ENCODE peak calls at places on chromosomes 12 and 14, in seven cellular contexts. R, N, L, C, Z, P and V are unnamed samples.

GRCh38 chr14:88005978-88006851 is 1.3 kb downstream of the GPR65 start:
- DNase-seq in R (peak; percentile 84), N (no peak), L (no peak), C (no peak), Z (peak; percentile 74), P (no peak), V (no peak)

GRCh38 chr12:131115766-131116165 is 162.1 kb downstream of the ADGRD1 start:
- DNase-seq in R (no peak), N (no peak), L (no peak), C (no peak), Z (no peak), P (no peak), V (no peak)

GRCh38 chr12:65822732-65823480 is 1.4 kb upstream of the HMGA2 start:
- DNase-seq in R (no peak), N (peak; percentile 81), L (peak; percentile 67), C (peak; percentile 93), Z (no peak), P (peak; percentile 79), V (peak; percentile 58)

GRCh38 chr12:3200032-3200617 is 122.9 kb downstream of the TSPAN9 start:
- DNase-seq in R (no peak), N (peak; percentile 56), L (no peak), C (peak; percentile 94), Z (no peak), P (peak; percentile 93), V (peak; percentile 80)

GRCh38 chr12:52721838-52722470 is 18.6 kb upstream of the KRT77 start:
- DNase-seq in R (no peak), N (no peak), L (no peak), C (no peak), Z (no peak), P (no peak), V (no peak)

GRCh38 chr14:105852378-105853088 is 326.1 kb downstream of the TMEM121 start:
- DNase-seq in R (peak; percentile 78), N (no peak), L (no peak), C (peak; percentile 10), Z (peak; percentile 83), P (no peak), V (no peak)

GRCh38 chr12:51591020-51591901 is at the start of gene SCN8A:
- DNase-seq in R (peak; percentile 72), N (peak; percentile 34), L (no peak), C (peak; percentile 90), Z (peak; percentile 77), P (peak; percentile 85), V (peak; percentile 30)

GRCh38 chr14:99012703-99013102 is 259.3 kb downstream of the BCL11B start:
- DNase-seq in R (no peak), N (no peak), L (no peak), C (no peak), Z (no peak), P (no peak), V (no peak)

GRCh38 chr12:70661762-70662161 is 24.5 kb upstream of the PTPRB start:
- DNase-seq in R (no peak), N (peak; percentile 71), L (peak; percentile 4), C (no peak), Z (no peak), P (no peak), V (no peak)

GRCh38 chr14:53458368-53458814 is 305.3 kb upstream of the DDHD1 start:
- DNase-seq in R (no peak), N (peak; percentile 55), L (peak; percentile 56), C (no peak), Z (no peak), P (no peak), V (no peak)

GRCh38 chr12:43761535-43761934 is 2.8 kb downstream of the IRAK4 start:
- DNase-seq in R (no peak), N (no peak), L (no peak), C (no peak), Z (no peak), P (no peak), V (no peak)

GRCh38 chr12:43760396-43760795 is 1.6 kb downstream of the IRAK4 start:
- DNase-seq in R (no peak), N (no peak), L (no peak), C (no peak), Z (no peak), P (no peak), V (no peak)

GRCh38 chr12:43758247-43758727 is 303 bp downstream of the PUS7L start:
- DNase-seq in R (no peak), N (peak; percentile 46), L (peak; percentile 42), C (no peak), Z (no peak), P (peak; percentile 16), V (peak; percentile 26)

GRCh38 chr12:43762596-43762995 is 3.8 kb downstream of the IRAK4 start:
- DNase-seq in R (no peak), N (no peak), L (no peak), C (no peak), Z (no peak), P (no peak), V (no peak)

GRCh38 chr12:43758728-43759563 is at the start of the genes IRAK4 and PUS7L:
- DNase-seq in R (peak; percentile 99), N (peak; percentile 98), L (peak; percentile 98), C (peak; percentile 98), Z (peak; percentile 98), P (peak; percentile 92), V (peak; percentile 90)
- TF ChIP-seq CTCF in R (peak; percentile 43), N (peak; percentile 58), L (peak; percentile 27), C (peak; percentile 20), Z (peak; percentile 61), P (no peak), V (no peak)

GRCh38 chr12:8642775-8643174 is 19.9 kb downstream of the MFAP5 start:
- DNase-seq in R (no peak), N (no peak), L (no peak), C (no peak), Z (no peak), P (no peak), V (no peak)

GRCh38 chr12:8637666-8638065 is 25.0 kb downstream of the MFAP5 start:
- DNase-seq in R (no peak), N (no peak), L (no peak), C (no peak), Z (no peak), P (no peak), V (no peak)

GRCh38 chr12:8638951-8639350 is 23.7 kb downstream of the MFAP5 start:
- DNase-seq in R (no peak), N (no peak), L (no peak), C (no peak), Z (no peak), P (no peak), V (no peak)

GRCh38 chr12:8637244-8637643 is 24.6 kb upstream of the AICDA start:
- DNase-seq in R (peak; percentile 80), N (no peak), L (no peak), C (no peak), Z (no peak), P (no peak), V (no peak)

DNA sequence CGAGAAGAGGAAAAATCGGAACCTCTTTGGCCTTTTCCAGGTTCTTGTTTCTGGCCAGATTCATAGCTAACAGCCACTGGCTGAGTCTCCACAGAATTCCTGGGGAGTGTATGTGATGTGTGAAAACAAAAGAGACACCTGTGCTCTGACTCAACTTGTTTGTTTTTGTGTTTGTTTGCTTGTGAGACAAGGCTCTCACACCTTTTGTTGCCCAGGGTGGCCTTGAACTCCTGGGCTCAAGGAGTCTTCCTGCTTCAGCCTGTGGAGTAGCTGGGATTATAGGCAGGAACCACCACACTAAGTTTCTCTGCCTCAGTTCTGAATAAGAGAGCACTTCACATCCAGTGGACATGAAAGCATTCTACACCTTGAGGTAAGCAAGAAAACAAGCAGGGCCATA is 22.7 kb downstream of the MFAP5 start:
- DNase-seq in R (no peak), N (no peak), L (no peak), C (no peak), Z (no peak), P (no peak), V (no peak)
- TF ChIP-seq CTCF in R (no peak), N (no peak), L (no peak), C (no peak), Z (no peak), P (no peak), V (no peak)

GRCh38 chr12:102119674-102120563 is at the start of the genes NUP37 and PARPBP:
- DNase-seq in R (peak; percentile 93), N (peak; percentile 90), L (peak; percentile 88), C (peak; percentile 96), Z (peak; percentile 97), P (peak; percentile 93), V (peak; percentile 90)
- TF ChIP-seq CTCF in R (no peak), N (no peak), L (no peak), C (no peak), Z (no peak), P (no peak), V (no peak)

GRCh38 chr12:106034316-106034715 is 104.4 kb downstream of the NUAK1 start:
- DNase-seq in R (no peak), N (peak; percentile 6), L (no peak), C (no peak), Z (no peak), P (no peak), V (no peak)

GRCh38 chr12:106031736-106032135 is 107.0 kb downstream of the NUAK1 start:
- DNase-seq in R (no peak), N (no peak), L (peak; percentile 3), C (no peak), Z (no peak), P (no peak), V (no peak)

GRCh38 chr12:106033161-106033675 is 105.5 kb downstream of the NUAK1 start:
- DNase-seq in R (no peak), N (no peak), L (no peak), C (no peak), Z (no peak), P (no peak), V (no peak)

GRCh38 chr12:106030210-106031175 is 108.3 kb downstream of the NUAK1 start:
- DNase-seq in R (no peak), N (peak; percentile 97), L (peak; percentile 35), C (no peak), Z (no peak), P (no peak), V (no peak)

GRCh38 chr12:106032141-106032925 is 106.4 kb downstream of the NUAK1 start:
- DNase-seq in R (no peak), N (peak; percentile 60), L (peak; percentile 44), C (no peak), Z (no peak), P (no peak), V (no peak)
- TF ChIP-seq CTCF in R (no peak), N (peak; percentile 15), L (no peak), C (peak; percentile 17), Z (no peak), P (no peak), V (no peak)

DNA sequence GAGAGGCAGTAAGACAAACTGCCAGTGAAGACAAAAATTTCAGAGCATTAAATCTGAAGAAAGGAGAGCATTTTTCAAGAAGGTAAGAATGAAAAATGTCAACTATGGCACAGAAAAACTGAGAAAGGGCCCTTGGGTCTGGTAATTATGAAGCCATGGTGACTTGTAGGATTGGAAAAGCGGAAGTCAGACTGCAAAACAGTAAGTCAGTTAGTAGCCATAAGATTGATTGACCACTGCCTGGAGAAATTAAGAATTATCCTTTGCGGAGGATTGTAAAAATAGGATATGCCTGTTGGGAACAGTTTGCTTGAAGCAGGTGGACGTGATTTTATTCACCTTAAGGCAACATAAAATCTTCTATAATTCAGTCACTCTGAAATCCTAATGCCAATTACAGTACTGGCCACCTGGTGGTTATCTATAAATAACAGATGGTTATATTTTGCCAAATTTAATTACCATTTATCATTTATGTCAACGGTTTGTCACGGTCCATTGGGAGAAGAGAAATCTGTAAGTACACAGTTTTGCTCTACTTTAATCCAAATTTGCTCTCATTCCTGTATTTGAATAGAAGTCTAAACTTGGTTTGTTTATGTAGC is 127.1 kb upstream of the CNTN1 start:
- DNase-seq in R (peak; percentile 25), N (no peak), L (no peak), C (no peak), Z (no peak), P (no peak), V (no peak)
- TF ChIP-seq CTCF in R (no peak), N (no peak), L (no peak), C (no peak), Z (no peak), P (no peak), V (peak; percentile 37)